ENCODE peak calls at places on chromosomes 13 and 19, in nine cellular contexts. K, R, A, U, Z, G, T, Y and D are unnamed samples.

GRCh38 chr13:35927554-35927953 is 203.6 kb downstream of the DCLK1 start:
- DNase-seq in Y (no peak), U (peak), G (peak), A (peak), R (peak), K (peak), T (no peak), Z (no peak), D (no peak)

GRCh38 chr13:87680298-87680697 is 9.1 kb downstream of the SLITRK5 start:
- DNase-seq in A (peak), T (no peak), U (no peak), K (no peak), Y (no peak), R (peak), Z (peak), G (no peak), D (peak)

GRCh38 chr19:21617740-21618339 is 112.4 kb downstream of the ZNF429 start:
- DNase-seq in T (no peak), Y (no peak), G (no peak), Z (no peak), K (no peak), A (no peak), R (no peak), U (no peak), D (no peak)

GRCh38 chr19:11014403-11014911 is 53.6 kb downstream of the SMARCA4 start:
- DNase-seq in K (no peak), R (no peak), Y (no peak), G (no peak), T (no peak), U (no peak), A (no peak), Z (no peak), D (no peak)

GRCh38 chr19:3073931-3074595 is 11.8 kb upstream of the TLE5 start:
- DNase-seq in T (no peak), Z (no peak), A (peak), K (peak), U (no peak), R (no peak), G (no peak), Y (no peak), D (no peak)

GRCh38 chr13:79483302-79483701 is 2.3 kb downstream of the NDFIP2 start:
- DNase-seq in Z (peak), K (peak), U (peak), Y (no peak), A (no peak), T (no peak), G (peak), R (peak), D (no peak)

GRCh38 chr19:47020992-47021496 is 1.4 kb downstream of the NPAS1 start:
- DNase-seq in R (no peak), A (no peak), T (peak), G (no peak), Y (peak), Z (no peak), K (peak), U (no peak), D (no peak)

GRCh38 chr13:97621025-97621424 is 187.1 kb downstream of the RAP2A start:
- DNase-seq in A (no peak), K (no peak), T (no peak), R (no peak), U (no peak), G (no peak), Y (no peak), Z (no peak), D (no peak)

GRCh38 chr13:23500858-23501257 is 67.4 kb upstream of the SACS start:
- DNase-seq in Y (no peak), G (peak), T (no peak), A (peak), K (peak), R (peak), Z (peak), U (peak), D (no peak)

GRCh38 chr19:8342684-8343482 is at the start of gene KANK3:
- DNase-seq in Y (peak), T (peak), A (peak), K (peak), U (peak), Z (peak), G (peak), R (peak), D (peak)

GRCh38 chr13:26991508-26992181 is 180.0 kb downstream of the USP12 start:
- DNase-seq in U (no peak), G (peak), T (no peak), Z (peak), R (no peak), Y (no peak), K (no peak), A (no peak), D (no peak)

GRCh38 chr19:1577929-1578618 is 9.9 kb upstream of the MEX3D start:
- DNase-seq in T (no peak), Z (no peak), A (no peak), U (no peak), G (no peak), Y (no peak), R (no peak), K (no peak), D (no peak)

GRCh38 chr13:67134322-67135129 is 95.6 kb downstream of the PCDH9 start:
- DNase-seq in R (peak), T (no peak), U (peak), G (peak), Y (no peak), Z (no peak), K (no peak), A (no peak), D (no peak)

GRCh38 chr13:114286808-114287207 is 5.4 kb downstream of the UPF3A start:
- DNase-seq in A (no peak), G (peak), T (no peak), Z (no peak), U (no peak), Y (no peak), R (peak), K (peak), D (no peak)

GRCh38 chr19:11338164-11338563 is 1.3 kb downstream of the RAB3D start:
- DNase-seq in K (no peak), A (no peak), U (no peak), G (no peak), R (no peak), T (no peak), Z (no peak), Y (no peak), D (no peak)

GRCh38 chr19:43455321-43456113 is 9.9 kb downstream of the LYPD3 start:
- DNase-seq in T (no peak), R (no peak), Y (no peak), Z (peak), A (no peak), U (no peak), G (no peak), K (no peak), D (no peak)

DNA sequence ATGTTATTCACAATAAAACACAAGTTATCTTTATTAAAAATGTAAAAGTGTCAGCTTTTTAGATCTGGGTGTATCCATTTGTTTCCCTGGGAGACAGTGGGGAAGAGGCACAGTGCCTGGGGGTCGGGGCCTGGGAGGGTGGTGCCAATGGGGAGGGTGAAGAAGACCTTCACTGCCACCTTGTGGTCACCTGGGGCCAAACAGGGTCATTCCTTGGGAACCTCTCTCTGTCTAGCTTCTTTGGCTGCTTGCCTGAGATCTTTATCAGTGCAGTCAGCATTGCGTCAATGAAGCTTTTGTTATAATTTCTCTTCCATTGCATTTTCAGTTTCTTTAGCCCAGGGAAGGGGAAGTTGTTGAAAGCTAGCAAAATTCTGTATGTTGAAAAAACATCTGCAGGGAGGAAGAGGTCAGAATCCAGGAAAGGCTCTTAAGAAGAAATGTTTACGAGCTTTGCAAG is 39.1 kb downstream of the PCDH8 start:
- DNase-seq in K (peak), U (peak), G (peak), Z (peak), R (peak), A (peak), Y (peak), T (peak), D (peak)
- TF ChIP-seq CTCF in K (no peak), U (no peak), G (peak), Z (peak), R (peak), A (peak), Y (peak), T (peak), D (peak)

DNA sequence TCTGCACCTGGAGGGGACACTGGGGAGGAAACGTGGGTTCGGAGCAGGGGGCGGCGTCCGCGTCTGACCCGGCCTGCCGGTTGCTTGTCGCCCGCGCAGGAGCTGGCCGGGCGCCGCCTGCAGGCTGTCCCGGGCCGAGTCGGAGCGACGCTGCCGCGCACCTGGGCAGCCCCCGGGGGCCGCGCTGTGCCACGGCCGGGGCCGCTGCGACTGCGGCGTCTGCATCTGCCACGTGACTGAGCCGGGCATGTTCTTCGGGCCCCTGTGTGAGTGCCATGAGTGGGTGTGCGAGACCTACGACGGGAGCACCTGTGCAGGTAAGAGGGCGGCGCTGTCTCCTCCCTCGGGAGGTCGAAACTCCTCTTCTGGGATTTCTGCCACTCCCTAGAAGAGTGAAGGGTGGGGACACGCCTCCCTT is 1.3 kb downstream of the ITGBL1 start:
- DNase-seq in G (no peak), Y (no peak), R (no peak), Z (peak), U (no peak), A (no peak), T (no peak), K (peak), D (peak)
- TF ChIP-seq CTCF in G (peak), Y (peak), R (peak), Z (peak), U (no peak), A (peak), T (no peak), K (no peak), D (no peak)

GRCh38 chr13:106095406-106095805 is 440.1 kb downstream of the EFNB2 start:
- DNase-seq in G (no peak), Y (no peak), A (no peak), R (no peak), T (no peak), U (no peak), K (no peak), Z (no peak), D (no peak)
- TF ChIP-seq CTCF in G (no peak), Y (no peak), A (no peak), R (no peak), T (no peak), U (no peak), K (no peak), Z (no peak), D (no peak)

DNA sequence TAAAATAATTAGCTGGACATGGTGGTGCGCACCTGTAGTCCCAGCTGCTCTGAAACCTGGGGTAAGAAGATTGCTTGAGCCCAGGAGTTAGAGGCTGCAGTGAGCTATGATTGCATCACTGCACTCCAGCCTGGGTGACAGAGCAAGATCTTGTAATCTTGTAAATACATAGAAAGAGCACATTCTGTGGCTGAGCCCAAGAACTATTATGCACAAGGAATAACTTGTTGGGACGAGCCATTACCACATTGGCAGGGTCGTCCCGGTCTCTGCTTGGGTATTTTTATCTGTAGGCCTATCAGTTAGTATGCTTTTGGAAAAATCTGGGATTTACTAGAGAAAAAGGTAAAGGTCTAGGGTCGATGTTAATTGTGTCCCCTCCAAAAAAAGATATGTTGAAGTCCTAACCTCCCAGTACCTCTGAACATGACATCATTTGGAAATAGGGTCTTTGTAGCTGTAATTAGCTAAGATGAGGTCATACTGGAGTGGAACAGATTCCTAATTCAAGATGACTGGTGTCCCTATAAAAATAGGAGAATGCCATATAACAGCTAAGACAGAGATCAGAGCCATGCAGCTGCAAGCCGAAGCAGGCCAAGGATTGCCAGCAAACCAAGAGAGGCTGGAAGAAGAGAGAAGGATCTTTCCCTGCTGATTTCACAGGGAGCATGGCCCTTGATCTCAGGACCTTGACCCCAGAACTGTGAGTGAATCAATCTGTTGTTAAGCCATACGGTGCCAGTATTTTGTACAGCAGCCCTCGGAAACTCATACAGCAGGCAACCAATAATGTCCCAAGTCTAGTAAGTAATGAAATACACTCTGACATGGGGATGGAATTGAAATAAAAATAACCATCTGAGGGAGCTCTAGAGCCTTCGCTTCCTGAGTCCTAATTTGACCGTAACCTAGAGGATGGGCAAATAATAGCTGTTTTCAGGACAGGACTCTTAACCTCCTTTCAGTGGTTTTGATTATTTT is 77.0 kb downstream of the TM9SF2 start:
- DNase-seq in A (peak), K (peak), Z (peak), T (no peak), G (no peak), R (no peak), U (no peak), Y (no peak), D (no peak)
- TF ChIP-seq CTCF in A (peak), K (peak), Z (peak), T (no peak), G (peak), R (peak), U (no peak), Y (peak), D (no peak)

DNA sequence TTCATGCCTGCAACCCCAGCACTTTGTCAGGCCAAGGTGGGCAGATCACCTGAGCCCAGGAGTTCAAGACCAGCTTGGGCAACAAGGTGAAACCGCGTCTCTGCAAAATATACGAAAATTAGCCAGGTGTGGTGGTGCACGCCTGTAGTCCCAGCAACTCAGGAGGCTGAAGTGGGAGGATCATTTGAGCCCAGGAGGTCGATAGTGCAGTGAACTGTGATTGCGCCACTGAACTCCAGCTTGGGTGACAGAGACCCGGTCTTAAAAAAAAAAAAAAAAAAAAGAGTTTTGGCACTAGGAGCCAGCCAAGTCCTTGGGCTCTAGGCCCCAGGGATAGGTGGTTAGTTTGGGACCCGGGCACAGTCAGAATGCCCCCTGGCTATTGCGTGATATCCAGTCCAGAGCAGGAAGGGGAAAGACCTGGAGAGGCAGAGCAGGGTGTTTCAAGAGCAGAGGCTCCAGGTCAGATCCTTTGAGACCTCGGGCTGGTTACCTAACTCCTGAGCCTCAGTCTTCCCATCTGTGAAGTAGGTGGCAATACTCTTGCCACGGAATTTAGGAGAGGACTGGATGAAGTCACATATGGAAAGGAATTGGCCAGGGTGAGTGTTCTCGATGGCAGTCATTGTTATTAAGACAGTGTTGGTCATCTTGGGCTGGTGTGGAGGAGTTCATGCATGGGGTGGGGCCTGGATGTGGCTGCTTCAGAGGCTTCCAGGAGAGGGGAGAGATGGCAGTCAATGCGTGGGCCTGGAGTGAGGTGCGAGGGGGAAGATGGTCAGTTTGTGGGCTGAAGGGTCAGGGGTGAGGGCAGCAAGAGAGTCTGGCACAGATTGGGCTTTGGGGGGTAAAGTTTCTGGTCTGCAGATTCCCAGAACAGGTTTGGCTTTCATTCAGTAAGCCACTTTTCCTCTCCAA is 2.8 kb downstream of the PPP1R37 start:
- DNase-seq in Y (no peak), G (no peak), Z (no peak), U (no peak), R (no peak), T (no peak), A (no peak), K (no peak), D (no peak)
- TF ChIP-seq CTCF in Y (no peak), G (no peak), Z (no peak), U (no peak), R (no peak), T (no peak), A (no peak), K (no peak), D (no peak)

GRCh38 chr13:39729161-39729560 is 73.7 kb downstream of the COG6 start:
- DNase-seq in R (no peak), Y (no peak), U (no peak), K (peak), A (no peak), Z (no peak), T (no peak), G (peak), D (no peak)
- TF ChIP-seq CTCF in R (no peak), Y (no peak), U (no peak), K (no peak), A (no peak), Z (no peak), T (no peak), G (no peak), D (no peak)

DNA sequence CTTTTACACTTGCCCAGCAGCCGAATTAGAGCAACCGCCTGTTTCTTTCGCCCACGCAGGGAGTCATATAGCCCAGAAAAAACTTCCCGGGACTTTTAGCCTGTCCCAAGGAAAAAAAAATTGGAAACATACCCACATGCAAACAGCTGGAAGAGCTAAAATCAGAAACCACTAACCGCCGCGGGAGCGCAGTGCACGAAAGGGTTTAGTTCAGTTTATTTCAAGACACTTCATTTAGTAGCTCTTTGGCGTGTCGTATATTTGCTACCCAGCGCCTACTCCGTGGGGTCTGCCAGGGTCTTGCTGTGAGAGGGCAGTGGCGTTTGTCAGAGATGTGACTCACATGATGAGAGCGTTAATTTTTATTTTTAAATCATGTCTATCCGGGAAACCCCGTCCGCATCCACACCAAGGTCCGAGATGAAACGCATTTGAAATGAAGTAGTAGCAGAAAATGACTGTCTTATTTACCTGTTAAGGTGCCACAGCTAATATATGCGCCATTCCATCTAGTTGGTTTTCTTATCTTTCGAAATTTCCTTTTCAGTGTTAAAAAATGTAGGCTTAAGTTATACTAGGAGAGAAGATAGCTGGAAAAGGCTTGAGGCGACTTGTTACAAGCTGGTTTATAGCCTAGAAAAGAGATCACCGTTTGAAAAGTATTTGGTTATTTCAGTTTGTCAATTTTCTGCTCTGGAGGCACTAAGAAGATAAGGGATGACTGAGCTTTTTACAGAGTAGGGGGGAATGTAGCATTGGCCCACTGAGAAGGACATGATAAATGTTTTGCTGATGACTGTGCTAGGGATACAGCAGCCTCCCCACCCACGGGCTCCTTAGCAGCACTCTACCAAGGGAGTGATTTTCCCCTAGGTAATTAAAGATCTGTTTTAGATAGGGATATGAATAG is 1.7 kb downstream of the KLF5 start:
- DNase-seq in A (peak), T (peak), Z (peak), U (peak), K (peak), Y (peak), G (peak), R (peak), D (no peak)
- TF ChIP-seq CTCF in A (no peak), T (no peak), Z (no peak), U (no peak), K (no peak), Y (no peak), G (peak), R (no peak), D (no peak)

DNA sequence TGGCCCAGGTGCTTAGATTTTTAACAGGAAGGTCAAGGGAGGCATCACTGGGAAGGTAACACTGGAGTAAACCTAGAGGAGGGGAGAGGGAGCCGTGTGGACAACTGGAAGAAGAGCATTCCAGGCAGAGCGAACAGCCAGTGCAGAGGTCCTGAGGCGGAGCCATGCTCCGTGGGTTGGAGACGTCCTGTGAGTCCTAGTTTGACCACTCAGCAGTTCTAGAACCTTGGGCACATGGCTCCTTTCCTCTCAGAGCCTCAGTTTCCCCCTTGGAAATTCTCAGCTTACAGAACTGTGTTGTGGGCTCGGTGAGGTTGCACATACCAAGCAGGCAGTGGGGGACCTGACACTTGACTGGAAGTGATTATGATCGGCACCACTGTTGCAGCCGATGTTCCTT is 130.9 kb downstream of the DPF1 start:
- DNase-seq in Y (no peak), R (no peak), T (no peak), Z (no peak), G (no peak), A (no peak), U (no peak), K (no peak), D (no peak)
- TF ChIP-seq CTCF in Y (no peak), R (no peak), T (no peak), Z (no peak), G (no peak), A (no peak), U (no peak), K (no peak), D (no peak)